ENCODE peak calls at places on chromosomes 4 and X, in six cellular contexts. K is K562, B is HepG2, M is GM12878, J is GM12891, Q is H1. T is an unnamed sample.

GRCh38 chrX:1239681-1240142 is 27.3 kb upstream of the CRLF2 start:
- DNase-seq in B (no peak), Q (no peak), J (peak), K (no peak), M (peak), T (no peak)

GRCh38 chrX:106278951-106279350 is 110.8 kb downstream of the PWWP3B start:
- DNase-seq in Q (no peak), B (no peak), J (no peak), K (no peak), M (no peak), T (no peak)

GRCh38 chrX:19137064-19137463 is 14.8 kb upstream of the ADGRG2 start:
- DNase-seq in Q (no peak), M (no peak), J (no peak), B (no peak), K (no peak), T (no peak)

GRCh38 chr4:141645611-141646340 is 9.4 kb downstream of the IL15 start:
- DNase-seq in B (no peak), M (no peak), K (no peak), J (no peak), Q (no peak), T (no peak)

GRCh38 chrX:107674480-107675364 is 46.4 kb downstream of the PRPS1 start:
- DNase-seq in Q (no peak), M (no peak), J (no peak), K (peak), B (no peak), T (no peak)

GRCh38 chr4:4502694-4503311 is 39.0 kb downstream of the STX18 start:
- DNase-seq in Q (no peak), M (no peak), K (no peak), J (no peak), B (no peak), T (no peak)

GRCh38 chrX:107542500-107542899 is 85.8 kb upstream of the PRPS1 start:
- DNase-seq in M (no peak), J (no peak), K (no peak), Q (no peak), B (peak), T (no peak)

GRCh38 chrX:48864210-48864609 is 28.8 kb upstream of the PCSK1N start:
- DNase-seq in M (no peak), Q (no peak), K (peak), J (no peak), B (peak), T (no peak)

GRCh38 chr4:129929052-129929451 is 833.1 kb downstream of the C4orf33 start:
- DNase-seq in K (no peak), Q (no peak), J (no peak), B (no peak), M (no peak), T (no peak)

GRCh38 chr4:78951862-78952472 is 12.7 kb upstream of the PAQR3 start:
- DNase-seq in M (no peak), K (peak), J (peak), B (peak), Q (no peak), T (no peak)

GRCh38 chr4:63379750-63380522 is 1029.3 kb downstream of the TECRL start:
- DNase-seq in J (no peak), B (no peak), M (no peak), Q (no peak), K (no peak), T (no peak)

GRCh38 chr4:168815373-168816345 is 194.4 kb downstream of the CBR4 start:
- DNase-seq in J (no peak), B (no peak), Q (no peak), K (no peak), M (no peak), T (no peak)

GRCh38 chrX:24145340-24146186 is 4.0 kb upstream of the ZFX start:
- DNase-seq in K (no peak), M (no peak), J (no peak), B (peak), Q (no peak), T (no peak)

GRCh38 chr4:74117024-74117534 is 18.1 kb upstream of the CXCL2 start:
- DNase-seq in M (no peak), K (no peak), Q (no peak), J (no peak), B (peak), T (no peak)

GRCh38 chr4:168177546-168178149 is 85.3 kb downstream of the ANXA10 start:
- DNase-seq in K (no peak), Q (no peak), B (peak), M (no peak), J (no peak), T (no peak)

GRCh38 chr4:147773261-147774184 is 41.6 kb downstream of the ARHGAP10 start:
- DNase-seq in M (no peak), B (no peak), K (no peak), Q (no peak), J (no peak), T (no peak)

GRCh38 chrX:39874202-39874816 is 223.4 kb downstream of the BCOR start:
- DNase-seq in M (peak), Q (no peak), J (no peak), B (no peak), K (no peak), T (peak)

GRCh38 chr4:55181606-55182005 is 56.2 kb upstream of the KDR start:
- DNase-seq in K (no peak), Q (no peak), B (no peak), J (no peak), M (no peak), T (no peak)

GRCh38 chr4:123870283-123870876 is 473.8 kb downstream of the SPRY1 start:
- DNase-seq in M (no peak), Q (no peak), J (no peak), B (peak), K (no peak), T (no peak)

GRCh38 chr4:15882675-15883086 is 55.9 kb downstream of the FGFBP1 start:
- DNase-seq in M (peak), Q (peak), K (peak), J (peak), B (peak), T (peak)

GRCh38 chr4:139416073-139416673 is 37.7 kb upstream of the RAB33B start:
- DNase-seq in Q (no peak), B (peak), J (no peak), M (no peak), K (peak), T (no peak)

GRCh38 chr4:161393614-161394013 is 770.2 kb downstream of the FSTL5 start:
- DNase-seq in K (no peak), B (no peak), M (no peak), J (no peak), Q (no peak), T (no peak)

GRCh38 chr4:89123418-89123817 is 12.1 kb downstream of the TIGD2 start:
- DNase-seq in J (no peak), B (peak), M (no peak), K (no peak), Q (no peak), T (no peak)

GRCh38 chrX:16695079-16695676 is 17.3 kb downstream of the CTPS2 start:
- DNase-seq in M (no peak), K (peak), B (peak), Q (peak), J (peak), T (peak)

GRCh38 chr4:58940167-58940566 is 1830.0 kb upstream of the IGFBP7 start:
- DNase-seq in B (no peak), K (no peak), J (no peak), M (no peak), Q (no peak), T (no peak)

GRCh38 chrX:7891928-7892327 is 35.3 kb downstream of the PNPLA4 start:
- DNase-seq in M (no peak), J (no peak), B (peak), K (no peak), Q (no peak), T (no peak)

GRCh38 chr4:125958519-125958918 is 643.8 kb downstream of the FAT4 start:
- DNase-seq in B (no peak), J (no peak), K (no peak), Q (no peak), M (no peak), T (no peak)

GRCh38 chrX:56248492-56248891 is 16.3 kb downstream of the KLF8 start:
- DNase-seq in K (peak), M (peak), J (no peak), B (peak), Q (peak), T (no peak)

GRCh38 chr4:97867557-97868091 is 275.7 kb downstream of the STPG2 start:
- DNase-seq in Q (no peak), M (no peak), J (no peak), K (no peak), B (no peak), T (no peak)

GRCh38 chr4:140691369-140691768 is 64.8 kb downstream of the TBC1D9 start:
- DNase-seq in B (peak), J (no peak), K (no peak), M (no peak), Q (no peak), T (no peak)

GRCh38 chrX:2801223-2801622 is 27.5 kb upstream of the GYG2 start:
- DNase-seq in J (no peak), K (no peak), Q (no peak), M (no peak), B (no peak), T (no peak)

GRCh38 chrX:97876697-97877407 is 993.1 kb downstream of the RPA4 start:
- DNase-seq in K (no peak), Q (no peak), J (no peak), B (no peak), M (no peak), T (no peak)

GRCh38 chr4:151991884-151992166 is 231.0 kb upstream of the GATB start:
- DNase-seq in B (no peak), Q (no peak), M (no peak), K (no peak), J (no peak), T (no peak)

GRCh38 chrX:110703641-110704040 is 92.0 kb downstream of the CHRDL1 start:
- DNase-seq in M (no peak), B (no peak), J (no peak), K (no peak), Q (no peak), T (no peak)

GRCh38 chrX:110706446-110706845 is 89.2 kb downstream of the CHRDL1 start:
- DNase-seq in J (no peak), Q (no peak), B (no peak), M (no peak), K (no peak), T (no peak)
- TF ChIP-seq POLR2A in J (no peak), Q (no peak), B (no peak), M (no peak), K (no peak), T (no peak)

GRCh38 chr4:158805628-158806471 is 37.0 kb downstream of the FNIP2 start:
- DNase-seq in M (no peak), J (no peak), K (no peak), B (no peak), Q (no peak), T (no peak)
- TF ChIP-seq POLR2AphosphoS5 in M (no peak), J (no peak), K (no peak), B (no peak), Q (no peak), T (no peak)

GRCh38 chr4:53717064-53717549 is 125.8 kb upstream of the LNX1 start:
- DNase-seq in K (no peak), M (no peak), B (no peak), J (no peak), Q (no peak), T (no peak)
- TF ChIP-seq TAF1 in K (no peak), M (no peak), B (no peak), J (no peak), Q (no peak), T (no peak)

GRCh38 chr4:7466215-7466614 is 31.5 kb upstream of the PSAPL1 start:
- DNase-seq in K (peak), J (no peak), Q (no peak), B (no peak), M (no peak), T (no peak)
- TF ChIP-seq POLR2A in K (no peak), J (no peak), Q (no peak), B (no peak), M (no peak), T (no peak)

GRCh38 chr4:3011456-3012220 is 48.3 kb downstream of the GRK4 start:
- DNase-seq in K (no peak), J (no peak), Q (no peak), M (no peak), B (no peak), T (no peak)

GRCh38 chr4:3013323-3013722 is 50.0 kb downstream of the GRK4 start:
- DNase-seq in Q (no peak), J (no peak), M (no peak), B (no peak), K (no peak), T (no peak)

GRCh38 chr4:3010577-3010976 is 47.2 kb downstream of the GRK4 start:
- DNase-seq in J (no peak), B (no peak), M (no peak), K (no peak), Q (no peak), T (no peak)

GRCh38 chr4:3009422-3009821 is 46.1 kb downstream of the GRK4 start:
- DNase-seq in K (no peak), J (no peak), B (peak), Q (no peak), M (no peak), T (no peak)

DNA sequence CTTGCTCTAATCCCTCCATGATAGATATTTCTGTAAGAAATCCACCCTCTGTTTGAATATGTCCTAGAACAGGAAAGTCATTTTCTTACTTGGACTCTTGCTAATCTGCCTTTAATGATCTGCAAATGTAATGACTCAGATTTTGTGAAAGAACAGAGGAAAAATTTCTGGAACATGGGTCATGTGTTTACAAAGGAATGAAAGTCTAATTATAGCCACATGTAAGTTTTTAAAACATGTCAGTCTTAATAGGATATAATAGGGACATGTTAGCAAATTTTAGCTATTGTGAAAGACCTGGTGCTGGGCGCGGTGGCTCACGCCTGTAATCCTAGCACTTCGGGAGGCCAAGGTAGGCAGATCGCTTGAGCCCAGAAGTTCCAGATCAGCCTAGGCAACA is 47.6 kb downstream of the GRK4 start:
- DNase-seq in Q (no peak), K (no peak), B (no peak), M (no peak), J (no peak), T (no peak)
- TF ChIP-seq POLR2AphosphoS5 in Q (no peak), K (no peak), B (no peak), M (no peak), J (no peak), T (no peak)

DNA sequence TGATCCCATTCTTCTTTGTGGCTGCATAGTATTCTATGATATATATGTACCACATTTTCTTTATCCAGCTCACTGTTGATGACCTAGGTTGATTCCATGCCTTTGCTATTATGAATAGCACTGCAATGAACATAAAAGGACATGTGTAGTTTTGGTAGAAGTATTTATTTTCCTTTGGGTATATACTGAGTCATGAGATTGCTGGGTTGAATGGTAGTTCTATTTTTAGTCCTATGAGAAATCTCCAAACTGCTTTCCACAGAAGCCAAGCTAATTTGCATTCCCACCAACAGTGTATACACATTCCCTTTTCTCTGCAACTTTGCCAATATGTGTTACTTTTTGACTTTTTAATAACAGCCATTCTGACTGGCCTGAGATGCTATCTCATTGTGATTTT is 278.3 kb downstream of the PCDH18 start:
- DNase-seq in Q (no peak), J (no peak), K (no peak), M (no peak), B (no peak), T (no peak)
- TF ChIP-seq TAF1 in Q (no peak), J (no peak), K (no peak), M (no peak), B (no peak), T (no peak)

GRCh38 chrX:10087391-10087790 is 69.4 kb upstream of the CLCN4 start:
- DNase-seq in K (no peak), B (no peak), Q (no peak), J (no peak), M (no peak), T (no peak)

GRCh38 chrX:10085223-10085622 is 71.6 kb upstream of the CLCN4 start:
- DNase-seq in K (no peak), B (no peak), J (no peak), M (peak), Q (no peak), T (no peak)

GRCh38 chrX:10083809-10084208 is 73.0 kb upstream of the CLCN4 start:
- DNase-seq in B (no peak), M (no peak), K (no peak), J (no peak), Q (no peak), T (no peak)

GRCh38 chrX:10089378-10089795 is 67.4 kb upstream of the CLCN4 start:
- DNase-seq in K (no peak), J (no peak), B (no peak), M (no peak), Q (no peak), T (no peak)

DNA sequence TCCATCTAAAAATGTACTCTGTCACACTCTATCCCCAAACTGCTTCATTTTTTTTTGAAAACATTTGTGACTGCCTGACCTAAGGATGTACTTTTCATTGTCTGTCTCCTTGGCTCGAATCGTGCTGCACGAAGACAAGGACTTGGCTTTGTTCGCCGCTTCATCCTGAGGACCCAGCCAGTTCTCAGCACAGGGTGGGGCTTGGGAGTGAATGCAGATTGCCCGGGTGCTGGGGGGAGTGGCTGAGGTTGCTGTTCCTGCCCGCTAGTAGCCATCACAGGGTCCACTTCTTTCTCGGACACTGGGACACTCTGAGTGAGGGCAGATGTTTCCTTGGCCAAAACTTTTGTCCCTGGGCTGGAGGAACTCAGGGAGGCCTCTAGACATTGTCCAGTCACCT is 70.1 kb upstream of the CLCN4 start:
- DNase-seq in J (no peak), B (no peak), Q (no peak), M (no peak), K (no peak), T (no peak)
- TF ChIP-seq POLR2A in J (no peak), B (no peak), Q (no peak), M (no peak), K (no peak), T (no peak)

GRCh38 chr4:77126844-77127614 is 30.0 kb upstream of the CCNG2 start:
- DNase-seq in K (no peak), J (no peak), Q (no peak), B (no peak), M (no peak), T (no peak)
- TF ChIP-seq POLR2AphosphoS5 in K (no peak), J (no peak), Q (no peak), B (no peak), M (no peak), T (no peak)

GRCh38 chr4:10099521-10100325 is 16.9 kb downstream of the WDR1 start:
- DNase-seq in K (no peak), Q (no peak), J (no peak), M (no peak), B (no peak), T (no peak)
- TF ChIP-seq TAF1 in K (no peak), Q (no peak), J (no peak), M (no peak), B (no peak), T (no peak)

T was measured in GM12892.